ENCODE peak calls at places on chromosome 14, in five cellular contexts. H, G, U, S and V are unnamed samples.

GRCh38 chr14:83133986-83134664 is 1600.5 kb upstream of the SEL1L start:
- DNase-seq in H (no peak), U (no peak), S (no peak), G (no peak), V (no peak)

GRCh38 chr14:105974902-105975301 is 448.5 kb downstream of the TMEM121 start:
- DNase-seq in U (peak; percentile 72), H (peak; percentile 39), S (no peak), G (peak; percentile 48), V (no peak)

GRCh38 chr14:39431416-39432178 is 636 bp downstream of the FBXO33 start:
- DNase-seq in U (peak; percentile 32), H (peak; percentile 51), G (peak; percentile 73), S (no peak), V (no peak)

GRCh38 chr14:60272177-60272576 is 23.2 kb downstream of the PPM1A start:
- DNase-seq in S (no peak), U (no peak), H (no peak), G (no peak), V (no peak)

GRCh38 chr14:100557658-100558057 is 29.6 kb downstream of the BEGAIN start:
- DNase-seq in H (no peak), G (no peak), S (no peak), U (no peak), V (no peak)

GRCh38 chr14:63596998-63597658 is 44.5 kb downstream of the WDR89 start:
- DNase-seq in G (no peak), U (no peak), H (no peak), S (no peak), V (no peak)

GRCh38 chr14:61090432-61091216 is 109.6 kb downstream of the SLC38A6 start:
- DNase-seq in S (no peak), U (no peak), H (no peak), G (no peak), V (no peak)

GRCh38 chr14:66361013-66361412 is 125.2 kb upstream of the CCDC196 start:
- DNase-seq in H (no peak), S (no peak), U (no peak), G (no peak), V (no peak)

GRCh38 chr14:79011091-79011919 is 841.1 kb downstream of the NRXN3 start:
- DNase-seq in H (peak; percentile 8), G (peak; percentile 65), S (no peak), U (peak; percentile 37), V (no peak)

GRCh38 chr14:103943673-103944072 is 1.3 kb upstream of the RD3L start:
- DNase-seq in G (peak; percentile 7), S (no peak), U (no peak), H (no peak), V (no peak)

GRCh38 chr14:68814376-68815287 is 21.8 kb upstream of the ZFP36L1 start:
- DNase-seq in U (peak; percentile 71), G (no peak), H (peak; percentile 74), S (no peak), V (peak; percentile 84)

GRCh38 chr14:77790566-77791224 is 9.2 kb upstream of the ADCK1 start:
- DNase-seq in U (no peak), H (no peak), G (no peak), S (no peak), V (no peak)

GRCh38 chr14:61460853-61461611 is 139.7 kb downstream of the PRKCH start:
- DNase-seq in G (peak; percentile 12), U (no peak), H (peak; percentile 58), S (no peak), V (no peak)

GRCh38 chr14:78367355-78367754 is 197.2 kb downstream of the NRXN3 start:
- DNase-seq in G (no peak), U (no peak), H (no peak), S (no peak), V (no peak)

GRCh38 chr14:91252901-91253794 is 8.6 kb upstream of the GPR68 start:
- DNase-seq in U (peak; percentile 79), H (no peak), G (peak; percentile 86), S (no peak), V (no peak)

GRCh38 chr14:71336488-71337192 is 429.4 kb downstream of the PCNX1 start:
- DNase-seq in H (peak; percentile 78), S (no peak), G (no peak), U (no peak), V (no peak)

GRCh38 chr14:92496458-92496857 is 17.1 kb upstream of the RIN3 start:
- DNase-seq in S (no peak), G (no peak), U (no peak), H (no peak), V (no peak)

GRCh38 chr14:99655521-99655920 is 10.6 kb downstream of the HHIPL1 start:
- DNase-seq in G (no peak), S (no peak), U (no peak), H (no peak), V (no peak)

GRCh38 chr14:26290007-26290530 is 307.8 kb downstream of the NOVA1 start:
- DNase-seq in G (no peak), S (no peak), H (no peak), U (no peak), V (no peak)

GRCh38 chr14:92401561-92401960 is 78.6 kb downstream of the SLC24A4 start:
- DNase-seq in H (no peak), S (no peak), G (no peak), U (no peak), V (no peak)

GRCh38 chr14:33282811-33283210 is 344.1 kb downstream of the NPAS3 start:
- DNase-seq in G (no peak), U (no peak), S (no peak), H (no peak), V (no peak)

GRCh38 chr14:54564071-54564798 is 2.7 kb upstream of the SAMD4A start:
- DNase-seq in G (peak; percentile 13), S (no peak), U (peak; percentile 33), H (peak; percentile 36), V (no peak)
- H3K4me3 ChIP-seq in G (no peak overlapping the region), S (peak overlapping the region; percentile 62), U (peak overlapping the region; percentile 70), H (peak overlapping the region; percentile 93), V (peak overlapping the region; percentile 73)

GRCh38 chr14:31025335-31026075 is at the start of gene AP4S1:
- DNase-seq in G (peak; percentile 36), U (peak; percentile 65), S (no peak), H (peak; percentile 57), V (no peak)
- TF ChIP-seq TAF1 in G (peak; percentile 83), U (peak; percentile 84), S (peak; percentile 91), H (peak; percentile 87), V (peak; percentile 89)

GRCh38 chr14:23365353-23366162 is 586 bp upstream of the EFS start:
- DNase-seq in S (no peak), H (no peak), U (peak; percentile 81), G (peak; percentile 12), V (no peak)
- H3K4me3 ChIP-seq in S (peak overlapping the region; percentile 76), H (no peak overlapping the region), U (peak overlapping the region; percentile 57), G (no peak overlapping the region), V (no peak overlapping the region)

GRCh38 chr14:90039253-90040010 is 22.4 kb upstream of the KCNK13 start:
- DNase-seq in G (no peak), U (no peak), H (no peak), S (no peak), V (no peak)
- TF ChIP-seq TAF1 in G (no peak), U (no peak), H (no peak), S (no peak), V (no peak)

GRCh38 chr14:97709552-97709951 is 912.4 kb downstream of the VRK1 start:
- DNase-seq in S (no peak), H (no peak), G (no peak), U (no peak), V (no peak)

GRCh38 chr14:97705107-97705506 is 907.9 kb downstream of the VRK1 start:
- DNase-seq in H (no peak), G (no peak), U (no peak), S (no peak), V (no peak)

GRCh38 chr14:97706814-97707213 is 909.6 kb downstream of the VRK1 start:
- DNase-seq in S (no peak), G (no peak), U (no peak), H (no peak), V (no peak)

GRCh38 chr14:97705976-97706375 is 908.8 kb downstream of the VRK1 start:
- DNase-seq in G (no peak), S (no peak), U (no peak), H (no peak), V (no peak)

GRCh38 chr14:97707603-97708002 is 910.4 kb downstream of the VRK1 start:
- DNase-seq in U (no peak), S (no peak), H (no peak), G (no peak), V (peak; percentile 40)
- H3K4me3 ChIP-seq in U (no peak overlapping the region), S (no peak overlapping the region), H (no peak overlapping the region), G (no peak overlapping the region), V (no peak overlapping the region)

GRCh38 chr14:45810152-45810872 is 557.3 kb upstream of the MIS18BP1 start:
- DNase-seq in G (no peak), H (no peak), U (no peak), S (no peak), V (peak; percentile 21)
- TF ChIP-seq TAF1 in G (no peak), H (no peak), U (no peak), S (no peak), V (no peak)

GRCh38 chr14:74945852-74946658 is 9.3 kb downstream of the PGF start:
- DNase-seq in H (peak; percentile 84), S (peak; percentile 41), U (peak; percentile 95), G (peak; percentile 72), V (no peak)
- H3K4me3 ChIP-seq in H (no peak overlapping the region), S (no peak overlapping the region), U (no peak overlapping the region), G (no peak overlapping the region), V (no peak overlapping the region)